ENCODE peak calls at places on chromosomes 1 and 21, in four cellular contexts. T is neuronal stem cell, U is H9, C is IMR-90. H is an unnamed sample.

GRCh38 chr21:42193131-42193671 is 25.7 kb upstream of the ABCG1 start:
- DNase-seq in T (no peak), U (no peak), C (no peak), H (peak)

GRCh38 chr21:43865471-43866181 is 603 bp downstream of the AGPAT3 start:
- DNase-seq in T (no peak), U (no peak), C (peak), H (peak)

GRCh38 chr21:39388038-39388810 is 39.3 kb upstream of the HMGN1 start:
- DNase-seq in T (peak), U (peak), C (peak), H (peak)

GRCh38 chr1:156102634-156103511 is 11.6 kb upstream of the LMNA start:
- DNase-seq in T (no peak), U (no peak), C (peak), H (no peak)

GRCh38 chr21:28639742-28640141 is 352.9 kb downstream of the LTN1 start:
- DNase-seq in T (no peak), U (no peak), C (no peak), H (no peak)

GRCh38 chr1:243390315-243390875 is 134.6 kb downstream of the SDCCAG8 start:
- DNase-seq in T (no peak), U (no peak), C (no peak), H (no peak)

GRCh38 chr21:33236013-33236686 is 6.4 kb downstream of the IFNAR2 start:
- DNase-seq in T (no peak), U (no peak), C (no peak), H (no peak)

GRCh38 chr1:25914074-25914995 is 8.1 kb upstream of the STMN1 start:
- DNase-seq in T (no peak), U (no peak), C (peak), H (peak)

GRCh38 chr1:34983700-34984355 is 1.3 kb downstream of the TMEM35B start:
- DNase-seq in T (no peak), U (no peak), C (peak), H (no peak)

GRCh38 chr1:112575154-112575804 is 43.7 kb downstream of the ST7L start:
- DNase-seq in T (no peak), U (no peak), C (peak), H (peak)

GRCh38 chr21:18155508-18156193 is 89.0 kb upstream of the CHODL start:
- DNase-seq in T (peak), U (no peak), C (no peak), H (no peak)

GRCh38 chr1:201599548-201599947 is 60.6 kb downstream of the NAV1 start:
- DNase-seq in T (no peak), U (no peak), C (no peak), H (no peak)

GRCh38 chr1:179217943-179218507 is 11.5 kb downstream of the ABL2 start:
- DNase-seq in T (no peak), U (no peak), C (peak), H (peak)

GRCh38 chr1:160428655-160429054 is 28.3 kb downstream of the VANGL2 start:
- DNase-seq in T (no peak), U (no peak), C (peak), H (peak)

GRCh38 chr1:216306830-216307229 is 116.4 kb downstream of the USH2A start:
- DNase-seq in T (no peak), U (no peak), C (no peak), H (no peak)

GRCh38 chr1:25342846-25343245 is 4.7 kb downstream of the TMEM50A start:
- DNase-seq in T (no peak), U (no peak), C (no peak), H (no peak)

GRCh38 chr1:236334893-236335545 is 53.3 kb upstream of the ERO1B start:
- DNase-seq in T (no peak), U (no peak), C (no peak), H (no peak)

GRCh38 chr1:155018617-155019348 is 14.8 kb downstream of the DCST2 start:
- DNase-seq in T (peak), U (no peak), C (no peak), H (no peak)

GRCh38 chr1:156865865-156866678 is 5.4 kb downstream of the NTRK1 start:
- DNase-seq in T (no peak), U (no peak), C (no peak), H (no peak)

GRCh38 chr1:15370781-15371467 is 38.8 kb upstream of the EFHD2 start:
- DNase-seq in T (no peak), U (no peak), C (peak), H (no peak)

GRCh38 chr1:198278922-198279321 is 122.1 kb downstream of the NEK7 start:
- DNase-seq in T (no peak), U (no peak), C (no peak), H (peak)

GRCh38 chr1:111507411-111508201 is 4.2 kb upstream of the ADORA3 start:
- DNase-seq in T (peak), U (peak), C (peak), H (peak)

GRCh38 chr21:37711294-37711844 is 204.9 kb downstream of the KCNJ6 start:
- DNase-seq in T (no peak), U (no peak), C (no peak), H (no peak)

GRCh38 chr1:244083544-244083943 is 32.5 kb downstream of the ZBTB18 start:
- DNase-seq in T (no peak), U (no peak), C (no peak), H (no peak)

GRCh38 chr1:75723989-75724471 is 479 bp upstream of the ACADM start:
- DNase-seq in T (no peak), U (peak), C (peak), H (peak)

GRCh38 chr1:84619383-84620093 is 45.3 kb upstream of the CTBS start:
- DNase-seq in T (no peak), U (no peak), C (peak), H (no peak)

GRCh38 chr1:246459213-246459612 is 47.9 kb downstream of the SMYD3 start:
- DNase-seq in T (no peak), U (peak), C (no peak), H (no peak)

GRCh38 chr1:37274896-37275631 is 199.3 kb upstream of the ZC3H12A start:
- DNase-seq in T (no peak), U (peak), C (no peak), H (no peak)

GRCh38 chr21:38794978-38795377 is 10.8 kb upstream of the ETS2 start:
- DNase-seq in T (no peak), U (no peak), C (no peak), H (peak)

GRCh38 chr21:26874347-26874746 is 29.1 kb upstream of the ADAMTS1 start:
- DNase-seq in T (no peak), U (no peak), C (no peak), H (no peak)

GRCh38 chr1:14668448-14669029 is 70.1 kb downstream of the KAZN start:
- DNase-seq in T (no peak), U (no peak), C (no peak), H (no peak)

GRCh38 chr21:41561701-41562100 is 53.7 kb upstream of the TMPRSS2 start:
- DNase-seq in T (no peak), U (no peak), C (no peak), H (no peak)

GRCh38 chr1:210596641-210597040 is 267.9 kb downstream of the HHAT start:
- DNase-seq in T (no peak), U (no peak), C (no peak), H (no peak)

GRCh38 chr1:33966346-33967141 is 102.7 kb downstream of the HMGB4 start:
- DNase-seq in T (no peak), U (no peak), C (peak), H (peak)

GRCh38 chr1:115456441-115456961 is 118.5 kb upstream of the NGF start:
- DNase-seq in T (no peak), U (no peak), C (peak), H (peak)

GRCh38 chr1:242691603-242691945 is 167.1 kb upstream of the PLD5 start:
- DNase-seq in T (no peak), U (no peak), C (no peak), H (no peak)

GRCh38 chr21:27314096-27314495 is 347.2 kb upstream of the ADAMTS5 start:
- DNase-seq in T (no peak), U (no peak), C (no peak), H (no peak)

GRCh38 chr21:42031816-42032215 is 21.7 kb upstream of the ZBTB21 start:
- DNase-seq in T (no peak), U (no peak), C (no peak), H (no peak)

GRCh38 chr1:54464031-54464476 is 57.9 kb upstream of the SSBP3 start:
- DNase-seq in T (no peak), U (no peak), C (no peak), H (no peak)
- H2BK5ac ChIP-seq in T (no peak), U (no peak), C (no peak), H (no peak)

GRCh38 chr1:104136621-104137020 is 386.9 kb downstream of the AMY1C start:
- DNase-seq in T (no peak), U (no peak), C (no peak), H (no peak)
- H3K27ac ChIP-seq in T (no peak), U (no peak), C (no peak), H (no peak)

DNA sequence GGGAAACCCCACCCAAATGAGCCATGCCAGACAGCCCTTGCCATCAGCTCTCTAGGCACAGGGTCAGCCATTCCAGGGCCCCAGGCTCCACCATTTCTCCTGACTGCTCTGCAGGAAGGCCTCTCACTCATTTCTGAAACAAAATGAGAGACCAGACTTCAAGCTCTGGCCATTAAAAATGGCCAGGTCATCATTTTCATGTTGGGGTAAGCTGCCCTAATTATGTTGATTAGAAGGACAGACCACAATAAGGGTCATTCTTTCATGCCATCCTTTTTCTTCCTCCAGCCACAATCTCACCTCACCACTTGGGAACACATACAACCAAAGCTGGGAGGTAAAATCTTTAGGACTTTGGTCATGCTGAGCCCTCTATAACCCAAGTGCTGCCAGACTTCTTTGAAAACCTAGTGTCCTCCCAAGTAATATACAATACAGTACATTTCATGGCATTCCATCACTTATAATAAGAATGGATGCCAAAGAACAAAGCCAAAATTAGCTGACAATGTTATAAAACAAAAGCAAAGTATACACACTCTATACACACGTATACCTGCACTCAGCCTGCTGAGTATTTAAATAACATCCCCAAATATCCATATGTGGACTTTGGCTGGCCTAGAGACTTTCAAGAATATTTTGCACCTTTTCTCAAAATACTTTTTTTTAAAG is 22.4 kb upstream of the RBBP5 start:
- DNase-seq in T (no peak), U (no peak), C (no peak), H (no peak)
- H2BK5ac ChIP-seq in T (no peak), U (no peak), C (peak), H (no peak)

DNA sequence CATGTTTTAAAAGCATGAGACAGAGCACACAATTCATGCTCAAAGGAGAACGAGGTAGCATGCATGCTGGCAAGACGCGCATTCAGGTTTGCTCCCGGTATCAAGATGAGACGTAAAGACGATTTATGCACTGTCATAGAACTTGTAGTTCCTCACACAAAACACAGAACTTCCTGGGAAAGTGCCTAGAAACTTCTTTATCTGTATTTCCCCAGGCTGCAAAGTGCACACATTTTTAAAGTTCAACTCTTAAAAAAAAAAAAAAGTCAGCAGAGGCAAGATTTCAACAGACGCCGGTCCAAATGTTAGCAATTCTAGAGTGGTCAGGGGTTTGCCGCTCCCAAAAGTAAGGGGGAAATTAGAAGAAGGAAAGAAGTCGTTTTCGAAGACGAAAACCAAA is 83.8 kb downstream of the TM2D1 start:
- DNase-seq in T (no peak), U (no peak), C (no peak), H (no peak)
- H3K27ac ChIP-seq in T (no peak), U (no peak), C (no peak), H (no peak)

DNA sequence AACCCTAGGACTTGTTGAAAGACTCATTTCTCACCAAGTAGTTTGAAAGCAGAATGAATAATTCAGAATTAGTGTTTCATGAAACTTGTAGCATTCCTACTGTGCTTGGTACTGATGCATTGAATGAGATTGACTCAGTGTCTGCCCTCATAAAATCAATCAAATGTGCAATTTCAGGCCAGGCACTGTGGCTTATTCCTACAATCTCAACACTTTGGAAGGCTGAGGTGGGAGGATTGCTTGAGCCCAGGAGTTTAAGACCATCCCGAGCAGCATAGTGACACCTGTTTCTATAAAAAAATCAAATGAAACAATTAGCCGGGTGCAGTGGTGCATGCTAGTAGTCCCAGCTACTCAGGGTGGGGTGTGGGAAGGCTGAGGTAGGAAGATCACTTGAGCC is 2.9 kb upstream of the MYSM1 start:
- DNase-seq in T (no peak), U (no peak), C (no peak), H (no peak)
- H2BK5ac ChIP-seq in T (no peak), U (no peak), C (no peak), H (no peak)

GRCh38 chr1:169793730-169794129 is 977 bp downstream of the METTL18 start:
- DNase-seq in T (no peak), U (no peak), C (no peak), H (no peak)
- H3K27ac ChIP-seq in T (no peak), U (no peak), C (no peak), H (no peak)

DNA sequence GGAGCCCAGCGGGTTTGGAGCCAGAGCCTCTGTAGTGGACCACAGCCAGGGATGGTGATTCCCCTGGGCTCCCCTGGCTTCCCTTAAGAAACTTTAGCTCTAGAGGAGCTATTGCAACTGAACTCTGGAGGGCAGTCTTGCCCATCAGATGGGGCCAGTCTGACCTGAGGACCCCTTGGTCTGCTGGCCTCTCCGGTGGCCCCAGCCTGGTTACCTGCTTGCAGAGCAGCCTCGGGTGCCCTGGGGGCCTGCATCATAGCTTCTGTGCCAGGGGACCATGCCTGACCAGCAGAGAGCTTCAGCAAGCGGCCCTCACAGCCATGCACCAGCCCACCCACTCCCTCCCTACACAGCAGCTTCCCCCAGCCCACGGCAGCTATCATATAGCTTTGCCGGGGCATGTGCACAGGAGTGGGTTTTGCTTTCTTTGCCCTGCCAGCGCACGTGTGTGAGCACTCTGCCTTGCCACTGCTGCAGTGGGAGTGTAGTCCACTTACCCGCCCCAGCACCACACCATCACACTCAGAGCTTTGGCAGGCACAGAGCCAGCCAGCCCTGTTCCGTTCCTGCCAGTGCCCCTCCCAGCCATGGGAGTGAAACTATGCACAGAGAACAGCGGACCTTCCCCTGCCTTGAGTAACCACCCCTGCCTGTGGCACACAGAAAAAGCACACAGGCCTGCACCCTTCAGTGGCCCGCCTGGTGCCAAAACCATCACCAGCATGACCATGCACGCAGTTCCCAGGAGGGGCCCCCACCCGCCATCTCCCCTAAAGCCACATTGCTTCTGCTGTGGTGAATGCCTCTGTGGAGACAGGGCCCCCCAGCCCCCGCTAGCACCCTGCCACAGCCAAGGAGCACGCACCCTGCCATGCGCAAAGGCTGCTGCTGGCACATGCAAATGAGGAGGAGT is 442.9 kb upstream of the NEGR1 start:
- DNase-seq in T (peak), U (peak), C (no peak), H (no peak)
- H2BK5ac ChIP-seq in T (no peak), U (no peak), C (no peak), H (no peak)

DNA sequence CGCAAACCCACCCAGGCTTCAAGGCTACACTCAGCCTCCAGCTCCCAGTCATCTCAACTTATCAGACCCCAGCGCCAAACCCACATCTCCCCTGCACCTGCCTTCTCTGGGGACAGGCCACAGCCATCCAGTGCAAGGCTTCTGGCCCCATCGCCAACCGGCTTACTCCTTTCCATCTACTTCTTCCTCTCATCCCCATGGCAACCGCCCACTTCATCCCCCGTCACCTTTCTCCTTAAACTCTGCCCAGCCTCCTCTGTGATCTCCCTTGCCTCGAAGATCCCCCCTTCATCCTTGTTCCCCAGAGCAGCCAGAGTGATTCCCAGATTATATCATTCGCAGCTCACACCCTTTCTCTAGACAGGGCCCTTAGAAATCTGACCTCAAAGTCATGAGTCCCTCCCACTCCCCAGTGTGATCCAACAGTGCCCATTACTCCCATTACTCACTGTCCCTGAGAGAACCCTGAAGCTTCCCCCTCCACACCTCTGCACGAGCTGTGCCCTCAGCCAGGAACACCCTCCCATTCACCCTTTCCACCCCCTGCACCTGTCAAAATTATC is 2.5 kb downstream of the COL8A2 start:
- DNase-seq in T (no peak), U (no peak), C (no peak), H (no peak)
- H3K27ac ChIP-seq in T (no peak), U (no peak), C (no peak), H (no peak)

DNA sequence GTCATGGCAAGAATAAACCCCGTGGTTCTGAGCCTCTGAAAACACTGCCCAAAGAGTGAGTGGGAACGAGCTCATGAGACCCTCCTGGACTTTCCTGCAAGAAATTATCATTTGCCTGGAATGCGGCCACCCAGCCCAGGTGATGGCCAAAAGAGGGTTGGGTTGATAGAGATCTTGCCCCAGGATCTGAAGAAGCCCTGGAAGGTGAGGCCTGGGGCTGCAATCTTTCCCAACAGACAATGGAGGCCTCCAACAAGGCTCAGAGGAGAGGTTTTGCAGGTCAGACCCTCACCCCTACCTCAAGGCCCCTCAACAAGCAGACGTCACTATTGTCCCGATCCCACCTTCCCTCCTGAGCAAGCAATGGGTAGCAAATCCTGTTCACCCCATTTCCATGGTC is 106.0 kb upstream of the SOD1 start:
- DNase-seq in T (no peak), U (no peak), C (no peak), H (peak)
- H2BK5ac ChIP-seq in T (peak), U (no peak), C (no peak), H (no peak)

GRCh38 chr1:31752952-31753351 is 11.2 kb downstream of the ADGRB2 start:
- DNase-seq in T (no peak), U (no peak), C (no peak), H (no peak)
- H3K27ac ChIP-seq in T (no peak), U (no peak), C (no peak), H (no peak)

H was measured in trophoblast cell.